ENCODE peak calls at places on chromosomes 6 and 20, in six cellular contexts. S, C, W, N, Z and R are unnamed samples.

GRCh38 chr20:33337119-33337518 is 54.1 kb downstream of the BPIFB1 start:
- DNase-seq in S (no peak), C (no peak), W (no peak), N (no peak), Z (peak), R (no peak)

GRCh38 chr20:10492065-10492464 is 57.0 kb downstream of the SLX4IP start:
- DNase-seq in S (peak), C (no peak), W (peak), N (no peak), Z (no peak), R (no peak)

GRCh38 chr6:31734703-31735500 is 1.4 kb downstream of the CLIC1 start:
- DNase-seq in S (peak), C (no peak), W (peak), N (peak), Z (peak), R (peak)

GRCh38 chr6:137602311-137602710 is 108.1 kb upstream of the OLIG3 start:
- DNase-seq in S (no peak), C (no peak), W (no peak), N (no peak), Z (no peak), R (no peak)

GRCh38 chr6:155647354-155647753 is 191.7 kb upstream of the NOX3 start:
- DNase-seq in S (peak), C (no peak), W (no peak), N (no peak), Z (no peak), R (no peak)

GRCh38 chr20:16392346-16392745 is 180.9 kb downstream of the KIF16B start:
- DNase-seq in S (no peak), C (no peak), W (no peak), N (no peak), Z (no peak), R (no peak)

GRCh38 chr6:86152546-86152945 is 509.9 kb upstream of the SYNCRIP start:
- DNase-seq in S (no peak), C (no peak), W (no peak), N (no peak), Z (no peak), R (no peak)

GRCh38 chr6:152432758-152433157 is 204.4 kb downstream of the SYNE1 start:
- DNase-seq in S (no peak), C (no peak), W (no peak), N (no peak), Z (no peak), R (no peak)

GRCh38 chr6:65711531-65711930 is 4.5 kb upstream of the EYS start:
- DNase-seq in S (no peak), C (no peak), W (no peak), N (no peak), Z (no peak), R (no peak)

GRCh38 chr20:35511814-35512420 is 17.5 kb downstream of the C20orf173 start:
- DNase-seq in S (peak), C (no peak), W (peak), N (no peak), Z (peak), R (no peak)

GRCh38 chr20:48189177-48189576 is 403.9 kb upstream of the SULF2 start:
- DNase-seq in S (peak), C (no peak), W (peak), N (no peak), Z (peak), R (no peak)

GRCh38 chr6:63565058-63565726 is 7.1 kb upstream of the LOC128125822 start:
- DNase-seq in S (no peak), C (no peak), W (no peak), N (no peak), Z (no peak), R (no peak)

GRCh38 chr6:144519429-144519828 is 234.3 kb downstream of the UTRN start:
- DNase-seq in S (no peak), C (no peak), W (no peak), N (no peak), Z (no peak), R (no peak)

GRCh38 chr20:59994697-59995122 is 36.5 kb downstream of the CDH26 start:
- DNase-seq in S (peak), C (no peak), W (no peak), N (no peak), Z (no peak), R (no peak)

GRCh38 chr6:132401120-132401940 is at the start of gene MOXD1:
- DNase-seq in S (peak), C (peak), W (no peak), N (no peak), Z (peak), R (no peak)

GRCh38 chr6:7035837-7036249 is 71.9 kb upstream of the RREB1 start:
- DNase-seq in S (no peak), C (no peak), W (no peak), N (no peak), Z (no peak), R (no peak)

GRCh38 chr6:141914646-141915045 is 218.1 kb upstream of the GJE1 start:
- DNase-seq in S (no peak), C (no peak), W (no peak), N (no peak), Z (no peak), R (no peak)

GRCh38 chr6:164419099-164419498 is 890.3 kb downstream of the C6orf118 start:
- DNase-seq in S (no peak), C (no peak), W (no peak), N (no peak), Z (no peak), R (no peak)

GRCh38 chr6:12472601-12473038 is 182.5 kb downstream of the EDN1 start:
- DNase-seq in S (peak), C (peak), W (peak), N (no peak), Z (peak), R (peak)

GRCh38 chr20:52962183-52962582 is 10.0 kb upstream of the TSHZ2 start:
- DNase-seq in S (no peak), C (no peak), W (no peak), N (no peak), Z (no peak), R (no peak)

GRCh38 chr20:11810316-11811130 is 107.2 kb upstream of the BTBD3 start:
- DNase-seq in S (no peak), C (no peak), W (peak), N (no peak), Z (no peak), R (no peak)

GRCh38 chr6:12318749-12319148 is 28.6 kb downstream of the EDN1 start:
- DNase-seq in S (no peak), C (no peak), W (no peak), N (no peak), Z (no peak), R (no peak)

GRCh38 chr6:162875070-162875469 is 147.3 kb downstream of the PACRG start:
- DNase-seq in S (no peak), C (no peak), W (no peak), N (no peak), Z (no peak), R (no peak)

GRCh38 chr20:23613676-23614075 is 8.0 kb upstream of the CST9 start:
- DNase-seq in S (peak), C (no peak), W (no peak), N (no peak), Z (no peak), R (no peak)

GRCh38 chr20:14553774-14554524 is 216.5 kb upstream of the FLRT3 start:
- DNase-seq in S (peak), C (peak), W (peak), N (no peak), Z (no peak), R (no peak)

GRCh38 chr20:14561733-14562132 is 224.3 kb upstream of the FLRT3 start:
- DNase-seq in S (peak), C (no peak), W (no peak), N (no peak), Z (no peak), R (no peak)

GRCh38 chr20:14555676-14556075 is 218.3 kb upstream of the FLRT3 start:
- DNase-seq in S (no peak), C (no peak), W (no peak), N (no peak), Z (no peak), R (no peak)

GRCh38 chr20:14550655-14551054 is 213.2 kb upstream of the FLRT3 start:
- DNase-seq in S (no peak), C (no peak), W (no peak), N (no peak), Z (no peak), R (no peak)

GRCh38 chr20:14556206-14556605 is 218.8 kb upstream of the FLRT3 start:
- DNase-seq in S (no peak), C (no peak), W (no peak), N (no peak), Z (no peak), R (no peak)
- H3K4me3 ChIP-seq in S (no peak), C (no peak), W (no peak), N (no peak), Z (no peak), R (no peak)

GRCh38 chr20:39039261-39039660 is 77.1 kb downstream of the DHX35 start:
- DNase-seq in S (no peak), C (no peak), W (no peak), N (no peak), Z (no peak), R (no peak)

GRCh38 chr20:39038047-39038446 is 75.9 kb downstream of the DHX35 start:
- DNase-seq in S (no peak), C (no peak), W (no peak), N (no peak), Z (no peak), R (no peak)

GRCh38 chr20:39041067-39041466 is 78.9 kb downstream of the DHX35 start:
- DNase-seq in S (no peak), C (no peak), W (no peak), N (no peak), Z (no peak), R (no peak)

GRCh38 chr20:39038495-39038894 is 76.4 kb downstream of the DHX35 start:
- DNase-seq in S (no peak), C (no peak), W (no peak), N (no peak), Z (no peak), R (no peak)

GRCh38 chr20:39040116-39040515 is 78.0 kb downstream of the DHX35 start:
- DNase-seq in S (no peak), C (no peak), W (no peak), N (no peak), Z (no peak), R (no peak)
- H3K4me3 ChIP-seq in S (no peak), C (no peak), W (no peak), N (no peak), Z (no peak), R (no peak)

GRCh38 chr6:52233975-52234823 is 10.1 kb downstream of the IL17F start:
- DNase-seq in S (peak), C (no peak), W (peak), N (no peak), Z (no peak), R (no peak)
- H3K4me3 ChIP-seq in S (no peak), C (no peak), W (no peak), N (no peak), Z (no peak), R (no peak)

GRCh38 chr6:44250718-44251123 is 3.8 kb downstream of the HSP90AB1 start:
- DNase-seq in S (no peak), C (no peak), W (no peak), N (no peak), Z (no peak), R (no peak)
- H3K4me3 ChIP-seq in S (no peak), C (peak), W (no peak), N (no peak), Z (no peak), R (no peak)

GRCh38 chr20:22576733-22577514 is 7.4 kb downstream of the FOXA2 start:
- DNase-seq in S (no peak), C (no peak), W (no peak), N (no peak), Z (no peak), R (no peak)
- H3K4me3 ChIP-seq in S (no peak), C (no peak), W (no peak), N (no peak), Z (no peak), R (no peak)